ENCODE peak calls at places on chromosome 12, in nine cellular contexts. One of them, this sample, is unnamed.

GRCh38 chr12:127819066-127819465 is 447.9 kb upstream of the TMEM132C start:
- DNase-seq in dorsolateral prefrontal cortex: no peak
- DNase-seq in body of pancreas: no peak
- DNase-seq in pancreas: no peak
- DNase-seq in psoas muscle: no peak
- DNase-seq in fibroblast of lung: peak; percentile 43
- DNase-seq in uterus: no peak
- DNase-seq in hepatocyte: no peak
- DNase-seq in cardiac muscle cell: no peak
- DNase-seq in this sample: no peak

GRCh38 chr12:68497702-68498101 is 113.0 kb upstream of the RAP1B start:
- DNase-seq in dorsolateral prefrontal cortex: no peak
- DNase-seq in body of pancreas: no peak
- DNase-seq in pancreas: no peak
- DNase-seq in psoas muscle: no peak
- DNase-seq in fibroblast of lung: peak; percentile 100
- DNase-seq in uterus: no peak
- DNase-seq in hepatocyte: no peak
- DNase-seq in cardiac muscle cell: peak; percentile 87
- DNase-seq in this sample: no peak

GRCh38 chr12:51005671-51006070 is 20.5 kb downstream of the SLC11A2 start:
- DNase-seq in dorsolateral prefrontal cortex: no peak
- DNase-seq in body of pancreas: no peak
- DNase-seq in pancreas: no peak
- DNase-seq in psoas muscle: no peak
- DNase-seq in fibroblast of lung: no peak
- DNase-seq in uterus: no peak
- DNase-seq in hepatocyte: peak; percentile 32
- DNase-seq in cardiac muscle cell: no peak
- DNase-seq in this sample: peak; percentile 38

GRCh38 chr12:47561746-47562145 is 144.1 kb downstream of the RPAP3 start:
- DNase-seq in dorsolateral prefrontal cortex: no peak
- DNase-seq in body of pancreas: no peak
- DNase-seq in pancreas: no peak
- DNase-seq in psoas muscle: no peak
- DNase-seq in fibroblast of lung: peak; percentile 40
- DNase-seq in uterus: no peak
- DNase-seq in hepatocyte: no peak
- DNase-seq in cardiac muscle cell: no peak
- DNase-seq in this sample: peak; percentile 15

GRCh38 chr12:18753481-18754117 is 15.7 kb downstream of the CAPZA3 start:
- DNase-seq in dorsolateral prefrontal cortex: no peak
- DNase-seq in body of pancreas: no peak
- DNase-seq in pancreas: no peak
- DNase-seq in psoas muscle: no peak
- DNase-seq in fibroblast of lung: peak; percentile 8
- DNase-seq in uterus: no peak
- DNase-seq in hepatocyte: peak; percentile 7
- DNase-seq in cardiac muscle cell: peak; percentile 12
- DNase-seq in this sample: no peak

GRCh38 chr12:121536058-121536928 is 44.5 kb downstream of the KDM2B start:
- DNase-seq in dorsolateral prefrontal cortex: peak; percentile 66
- DNase-seq in body of pancreas: peak; percentile 50
- DNase-seq in pancreas: peak; percentile 56
- DNase-seq in psoas muscle: peak; percentile 91
- DNase-seq in fibroblast of lung: peak; percentile 83
- DNase-seq in uterus: peak; percentile 83
- DNase-seq in hepatocyte: peak; percentile 85
- DNase-seq in cardiac muscle cell: peak; percentile 83
- DNase-seq in this sample: no peak

GRCh38 chr12:44774815-44775411 is 101.2 kb downstream of the NELL2 start:
- DNase-seq in dorsolateral prefrontal cortex: no peak
- DNase-seq in body of pancreas: peak; percentile 44
- DNase-seq in pancreas: peak; percentile 41
- DNase-seq in psoas muscle: no peak
- DNase-seq in fibroblast of lung: no peak
- DNase-seq in uterus: no peak
- DNase-seq in hepatocyte: peak; percentile 34
- DNase-seq in cardiac muscle cell: peak; percentile 21
- DNase-seq in this sample: peak; percentile 8

GRCh38 chr12:65278576-65279386 is at the start of gene MSRB3:
- DNase-seq in dorsolateral prefrontal cortex: peak; percentile 35
- DNase-seq in body of pancreas: peak; percentile 42
- DNase-seq in pancreas: peak; percentile 53
- DNase-seq in psoas muscle: peak; percentile 89
- DNase-seq in fibroblast of lung: peak; percentile 81
- DNase-seq in uterus: peak; percentile 83
- DNase-seq in hepatocyte: peak; percentile 81
- DNase-seq in cardiac muscle cell: peak; percentile 88
- DNase-seq in this sample: peak; percentile 77

GRCh38 chr12:89566615-89567014 is 40.8 kb upstream of the POC1B start:
- DNase-seq in dorsolateral prefrontal cortex: no peak
- DNase-seq in body of pancreas: no peak
- DNase-seq in pancreas: no peak
- DNase-seq in psoas muscle: no peak
- DNase-seq in fibroblast of lung: peak; percentile 79
- DNase-seq in uterus: no peak
- DNase-seq in hepatocyte: no peak
- DNase-seq in cardiac muscle cell: peak; percentile 35
- DNase-seq in this sample: no peak

GRCh38 chr12:117162649-117163048 is 27.6 kb downstream of the FBXO21 start:
- DNase-seq in dorsolateral prefrontal cortex: no peak
- DNase-seq in body of pancreas: no peak
- DNase-seq in pancreas: peak; percentile 2
- DNase-seq in psoas muscle: no peak
- DNase-seq in fibroblast of lung: no peak
- DNase-seq in uterus: no peak
- DNase-seq in hepatocyte: no peak
- DNase-seq in cardiac muscle cell: no peak
- DNase-seq in this sample: no peak

DNA sequence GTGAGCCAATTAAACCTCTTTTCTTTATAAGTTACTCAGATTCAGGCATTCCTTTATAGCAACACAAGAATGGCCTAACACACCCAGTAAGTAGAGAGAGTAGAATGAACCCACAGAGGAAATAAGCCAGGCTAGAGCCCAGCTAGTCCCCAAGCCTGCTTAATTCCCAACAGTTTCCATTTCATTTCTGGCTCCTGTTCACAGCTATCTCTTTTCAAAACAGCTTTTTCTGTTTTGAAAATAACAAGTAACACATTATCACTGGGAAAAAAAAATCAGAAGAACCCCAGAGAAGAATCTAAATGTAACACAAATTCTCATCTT is 69.0 kb downstream of the HSPB8 start:
- DNase-seq in dorsolateral prefrontal cortex: no peak
- DNase-seq in body of pancreas: no peak
- DNase-seq in pancreas: no peak
- DNase-seq in psoas muscle: no peak
- DNase-seq in fibroblast of lung: no peak
- DNase-seq in uterus: no peak
- DNase-seq in hepatocyte: no peak
- DNase-seq in cardiac muscle cell: no peak
- DNase-seq in this sample: no peak
- H3K27ac ChIP-seq in dorsolateral prefrontal cortex: no peak overlapping the region
- H3K27ac ChIP-seq in body of pancreas: no peak overlapping the region
- H3K27ac ChIP-seq in pancreas: no peak overlapping the region
- H3K27ac ChIP-seq in psoas muscle: peak overlapping the region; percentile 65
- H3K27ac ChIP-seq in fibroblast of lung: no peak overlapping the region
- H3K27ac ChIP-seq in uterus: no peak overlapping the region
- H3K27ac ChIP-seq in hepatocyte: no peak overlapping the region
- H3K27ac ChIP-seq in cardiac muscle cell: no peak overlapping the region
- H3K27ac ChIP-seq in this sample: no peak overlapping the region

DNA sequence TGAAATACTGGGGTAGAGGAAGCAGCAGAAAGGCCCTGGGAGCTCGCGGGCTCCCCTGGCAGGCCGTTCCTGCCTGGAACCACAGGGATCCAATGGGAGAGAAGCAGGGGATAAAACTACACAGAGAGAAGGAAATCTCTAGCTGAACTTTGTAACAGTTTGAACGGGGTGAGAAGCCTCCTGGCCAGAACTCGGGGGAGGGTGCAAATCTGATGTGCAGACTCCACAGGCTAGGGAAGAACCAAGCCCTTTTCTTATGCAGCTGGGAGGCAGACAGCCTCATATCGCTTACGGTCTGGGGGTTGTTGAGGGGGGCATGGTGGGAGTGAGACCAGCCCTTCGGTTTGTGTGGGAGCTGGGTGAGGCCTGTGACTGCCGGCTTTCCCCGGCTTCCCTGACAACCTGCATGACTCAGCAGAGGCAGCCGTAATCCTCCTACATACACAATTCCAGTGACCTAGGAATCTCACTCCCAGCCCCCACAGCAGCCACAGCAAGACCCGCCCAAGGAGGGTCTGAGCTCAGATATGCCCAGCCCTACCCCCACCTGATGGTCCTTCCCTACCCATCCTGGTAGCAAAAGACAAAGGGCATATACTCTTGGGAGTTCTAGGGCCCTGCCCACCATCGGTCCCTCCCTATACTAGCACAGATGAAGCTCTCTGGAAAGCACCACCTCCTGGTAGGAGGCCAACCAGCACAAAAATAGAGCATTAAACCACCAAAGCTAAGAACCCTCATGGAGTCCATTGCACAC is 143.0 kb downstream of the TMTC1 start:
- DNase-seq in dorsolateral prefrontal cortex: no peak
- DNase-seq in body of pancreas: no peak
- DNase-seq in pancreas: no peak
- DNase-seq in psoas muscle: no peak
- DNase-seq in fibroblast of lung: peak; percentile 76
- DNase-seq in uterus: peak; percentile 54
- DNase-seq in hepatocyte: peak; percentile 74
- DNase-seq in cardiac muscle cell: peak; percentile 93
- DNase-seq in this sample: peak; percentile 6
- TF ChIP-seq CTCF in dorsolateral prefrontal cortex: no peak
- TF ChIP-seq CTCF in body of pancreas: no peak
- TF ChIP-seq CTCF in pancreas: no peak
- TF ChIP-seq CTCF in psoas muscle: no peak
- TF ChIP-seq CTCF in fibroblast of lung: no peak
- TF ChIP-seq CTCF in uterus: peak; percentile 11
- TF ChIP-seq CTCF in hepatocyte: peak; percentile 25
- TF ChIP-seq CTCF in cardiac muscle cell: peak; percentile 55
- TF ChIP-seq CTCF in this sample: no peak

GRCh38 chr12:132508860-132509732 is 19.1 kb downstream of the FBRSL1 start:
- DNase-seq in dorsolateral prefrontal cortex: no peak
- DNase-seq in body of pancreas: no peak
- DNase-seq in pancreas: peak; percentile 12
- DNase-seq in psoas muscle: no peak
- DNase-seq in fibroblast of lung: no peak
- DNase-seq in uterus: no peak
- DNase-seq in hepatocyte: no peak
- DNase-seq in cardiac muscle cell: no peak
- DNase-seq in this sample: no peak

GRCh38 chr12:132512197-132513069 is 22.5 kb downstream of the FBRSL1 start:
- DNase-seq in dorsolateral prefrontal cortex: no peak
- DNase-seq in body of pancreas: no peak
- DNase-seq in pancreas: peak; percentile 16
- DNase-seq in psoas muscle: no peak
- DNase-seq in fibroblast of lung: no peak
- DNase-seq in uterus: no peak
- DNase-seq in hepatocyte: no peak
- DNase-seq in cardiac muscle cell: no peak
- DNase-seq in this sample: no peak

GRCh38 chr12:132511516-132512196 is 21.7 kb downstream of the FBRSL1 start:
- DNase-seq in dorsolateral prefrontal cortex: no peak
- DNase-seq in body of pancreas: no peak
- DNase-seq in pancreas: peak; percentile 18
- DNase-seq in psoas muscle: no peak
- DNase-seq in fibroblast of lung: no peak
- DNase-seq in uterus: no peak
- DNase-seq in hepatocyte: no peak
- DNase-seq in cardiac muscle cell: no peak
- DNase-seq in this sample: no peak

GRCh38 chr12:132510111-132510724 is 20.3 kb downstream of the FBRSL1 start:
- DNase-seq in dorsolateral prefrontal cortex: no peak
- DNase-seq in body of pancreas: no peak
- DNase-seq in pancreas: peak; percentile 22
- DNase-seq in psoas muscle: no peak
- DNase-seq in fibroblast of lung: no peak
- DNase-seq in uterus: no peak
- DNase-seq in hepatocyte: no peak
- DNase-seq in cardiac muscle cell: no peak
- DNase-seq in this sample: no peak

GRCh38 chr12:132510746-132511477 is 21.0 kb downstream of the FBRSL1 start:
- DNase-seq in dorsolateral prefrontal cortex: no peak
- DNase-seq in body of pancreas: no peak
- DNase-seq in pancreas: peak; percentile 24
- DNase-seq in psoas muscle: no peak
- DNase-seq in fibroblast of lung: no peak
- DNase-seq in uterus: no peak
- DNase-seq in hepatocyte: no peak
- DNase-seq in cardiac muscle cell: no peak
- DNase-seq in this sample: no peak
- H3K27ac ChIP-seq in dorsolateral prefrontal cortex: peak overlapping the region; percentile 91
- H3K27ac ChIP-seq in body of pancreas: no peak overlapping the region
- H3K27ac ChIP-seq in pancreas: no peak overlapping the region
- H3K27ac ChIP-seq in psoas muscle: no peak overlapping the region
- H3K27ac ChIP-seq in fibroblast of lung: no peak overlapping the region
- H3K27ac ChIP-seq in uterus: no peak overlapping the region
- H3K27ac ChIP-seq in hepatocyte: no peak overlapping the region
- H3K27ac ChIP-seq in cardiac muscle cell: no peak overlapping the region
- H3K27ac ChIP-seq in this sample: no peak overlapping the region

DNA sequence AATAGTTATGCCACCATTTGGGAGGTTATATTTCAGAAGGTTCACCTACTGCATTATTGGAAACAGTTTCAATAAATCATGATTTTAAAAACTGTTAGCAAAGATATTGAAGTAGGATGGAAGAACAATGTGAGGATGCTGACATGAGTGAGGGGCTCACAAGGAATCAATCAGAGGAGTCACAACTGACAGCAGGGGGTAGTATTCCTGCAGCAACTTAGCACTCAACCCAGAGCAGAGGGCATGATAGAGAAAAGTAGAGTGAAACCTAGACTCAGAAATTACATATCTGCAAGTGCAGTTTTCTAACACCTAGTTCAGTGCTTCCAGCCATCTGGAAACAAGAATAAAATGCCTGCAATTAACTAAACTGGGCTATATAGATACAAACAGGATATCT is 772.5 kb upstream of the USP15 start:
- DNase-seq in dorsolateral prefrontal cortex: no peak
- DNase-seq in body of pancreas: no peak
- DNase-seq in pancreas: no peak
- DNase-seq in psoas muscle: no peak
- DNase-seq in fibroblast of lung: no peak
- DNase-seq in uterus: no peak
- DNase-seq in hepatocyte: no peak
- DNase-seq in cardiac muscle cell: no peak
- DNase-seq in this sample: no peak
- TF ChIP-seq CTCF in dorsolateral prefrontal cortex: no peak
- TF ChIP-seq CTCF in body of pancreas: no peak
- TF ChIP-seq CTCF in pancreas: no peak
- TF ChIP-seq CTCF in psoas muscle: no peak
- TF ChIP-seq CTCF in fibroblast of lung: no peak
- TF ChIP-seq CTCF in uterus: no peak
- TF ChIP-seq CTCF in hepatocyte: no peak
- TF ChIP-seq CTCF in cardiac muscle cell: no peak
- TF ChIP-seq CTCF in this sample: no peak

GRCh38 chr12:40769846-40770245 is 77.6 kb downstream of the CNTN1 start:
- DNase-seq in dorsolateral prefrontal cortex: no peak
- DNase-seq in body of pancreas: no peak
- DNase-seq in pancreas: no peak
- DNase-seq in psoas muscle: no peak
- DNase-seq in fibroblast of lung: no peak
- DNase-seq in uterus: no peak
- DNase-seq in hepatocyte: no peak
- DNase-seq in cardiac muscle cell: no peak
- DNase-seq in this sample: no peak
- H3K27ac ChIP-seq in dorsolateral prefrontal cortex: peak overlapping the region; percentile 5
- H3K27ac ChIP-seq in body of pancreas: no peak overlapping the region
- H3K27ac ChIP-seq in pancreas: no peak overlapping the region
- H3K27ac ChIP-seq in psoas muscle: no peak overlapping the region
- H3K27ac ChIP-seq in fibroblast of lung: no peak overlapping the region
- H3K27ac ChIP-seq in uterus: no peak overlapping the region
- H3K27ac ChIP-seq in hepatocyte: no peak overlapping the region
- H3K27ac ChIP-seq in cardiac muscle cell: no peak overlapping the region
- H3K27ac ChIP-seq in this sample: no peak overlapping the region

This sample was measured in RWPE1.